ENCODE peak calls at places on chromosomes 12 and 14, in seven cellular contexts. C, W, P, T, G, J and U are unnamed samples.
A peak's percentile ranks its signal among the peaks of the same experiment; 100 is the strongest.

GRCh38 chr14:87397499-87397898 is 595.5 kb downstream of the GALC start:
- DNase-seq in C (no peak), W (no peak), P (no peak), T (no peak), G (no peak), J (no peak), U (no peak)

GRCh38 chr12:60935981-60936761 is 1324.0 kb upstream of the USP15 start:
- DNase-seq in C (no peak), W (no peak), P (no peak), T (no peak), G (no peak), J (no peak), U (no peak)

GRCh38 chr14:104693482-104694431 is 4.3 kb downstream of the INF2 start:
- DNase-seq in C (no peak), W (peak; percentile 33), P (no peak), T (no peak), G (no peak), J (no peak), U (no peak)

GRCh38 chr12:94141892-94142291 is 6.5 kb upstream of the PLXNC1 start:
- DNase-seq in C (no peak), W (no peak), P (no peak), T (no peak), G (no peak), J (no peak), U (no peak)

GRCh38 chr14:31560759-31561154 is 447 bp upstream of the NUBPL start:
- DNase-seq in C (no peak), W (no peak), P (no peak), T (no peak), G (no peak), J (no peak), U (no peak)

GRCh38 chr12:16606936-16607335 is 974 bp upstream of the LMO3 start:
- DNase-seq in C (no peak), W (no peak), P (no peak), T (no peak), G (no peak), J (no peak), U (no peak)

GRCh38 chr14:69214376-69214775 is 23.1 kb downstream of the EXD2 start:
- DNase-seq in C (no peak), W (no peak), P (no peak), T (no peak), G (no peak), J (no peak), U (no peak)

GRCh38 chr14:39264558-39264957 is 30.8 kb downstream of the MIA2 start:
- DNase-seq in C (no peak), W (no peak), P (no peak), T (no peak), G (no peak), J (no peak), U (no peak)

GRCh38 chr14:91946313-91947195 is 940 bp downstream of the FBLN5 start:
- DNase-seq in C (peak; percentile 59), W (no peak), P (no peak), T (no peak), G (no peak), J (no peak), U (no peak)

GRCh38 chr12:47846294-47846996 is 26.7 kb upstream of the HDAC7 start:
- DNase-seq in C (no peak), W (no peak), P (no peak), T (no peak), G (no peak), J (no peak), U (no peak)

GRCh38 chr14:45891417-45892080 is 638.5 kb upstream of the MIS18BP1 start:
- DNase-seq in C (no peak), W (no peak), P (no peak), T (no peak), G (no peak), J (no peak), U (no peak)

GRCh38 chr12:4111010-4111409 is 162.6 kb upstream of the CCND2 start:
- DNase-seq in C (no peak), W (no peak), P (no peak), T (no peak), G (no peak), J (no peak), U (peak; percentile 12)